ENCODE peak calls at places on chromosome X, in five cellular contexts. S is tibial artery; H is CD4-positive, CD25-positive, alpha-beta regulatory T cell; A is OCI-LY7; I is endothelial cell of umbilical vein. X is an unnamed sample.
A peak's percentile ranks its signal among the peaks of the same experiment; 100 is the strongest.

GRCh38 chrX:112218388-112218787 is 135.8 kb upstream of the TRPC5 start:
- DNase-seq in I (no peak), H (no peak), S (no peak), A (no peak), X (no peak)

GRCh38 chrX:107450823-107451509 is 1.5 kb downstream of the FRMPD3 start:
- DNase-seq in H (no peak), S (no peak), I (no peak), A (peak; percentile 84), X (no peak)

GRCh38 chrX:70476934-70477733 is 32.5 kb downstream of the DLG3 start:
- DNase-seq in I (peak; percentile 55), H (no peak), S (peak; percentile 52), A (no peak), X (peak; percentile 68)

GRCh38 chrX:19085975-19086772 is 36.1 kb downstream of the ADGRG2 start:
- DNase-seq in H (no peak), I (no peak), S (no peak), A (no peak), X (no peak)

GRCh38 chrX:150450519-150451177 is 87.5 kb downstream of the MAMLD1 start:
- DNase-seq in H (no peak), S (no peak), I (no peak), A (no peak), X (no peak)

GRCh38 chrX:43741843-43742573 is 85.9 kb downstream of the MAOA start:
- DNase-seq in H (no peak), I (no peak), S (peak; percentile 23), A (no peak), X (peak; percentile 64)

GRCh38 chrX:70454441-70455365 is 10.1 kb downstream of the DLG3 start:
- DNase-seq in H (peak; percentile 68), A (peak; percentile 22), I (peak; percentile 49), S (peak; percentile 51), X (peak; percentile 76)

GRCh38 chrX:18012974-18013373 is 151.9 kb upstream of the RAI2 start:
- DNase-seq in H (no peak), A (no peak), I (no peak), S (no peak), X (no peak)

GRCh38 chrX:19017271-19017670 is 33.4 kb upstream of the PHKA2 start:
- DNase-seq in S (no peak), H (no peak), I (no peak), A (peak; percentile 8), X (peak; percentile 22)

GRCh38 chrX:110442631-110443030 is 84.0 kb downstream of the RTL9 start:
- DNase-seq in I (peak; percentile 1), A (peak; percentile 8), H (no peak), S (no peak), X (no peak)

GRCh38 chrX:25941087-25941486 is 197.1 kb upstream of the MAGEB18 start:
- DNase-seq in S (no peak), A (no peak), H (no peak), I (peak; percentile 61), X (no peak)

GRCh38 chrX:68867458-68868166 is 38.8 kb downstream of the EFNB1 start:
- DNase-seq in S (no peak), H (no peak), A (no peak), I (no peak), X (no peak)

GRCh38 chrX:118655561-118656246 is 71.7 kb upstream of the IL13RA1 start:
- DNase-seq in S (no peak), A (no peak), I (no peak), H (no peak), X (peak; percentile 58)

GRCh38 chrX:15404712-15405111 is 20.5 kb upstream of the VEGFD start:
- DNase-seq in S (peak; percentile 41), A (no peak), H (no peak), I (peak; percentile 51), X (peak; percentile 32)

GRCh38 chrX:40076750-40077149 is 21.0 kb downstream of the BCOR start:
- DNase-seq in H (no peak), I (no peak), A (no peak), S (no peak), X (no peak)

GRCh38 chrX:5733483-5733882 is 495.2 kb downstream of the NLGN4X start:
- DNase-seq in I (no peak), A (no peak), S (no peak), H (no peak), X (no peak)

GRCh38 chrX:3811331-3812311 is 98.2 kb upstream of the PRKX start:
- DNase-seq in S (no peak), H (peak; percentile 69), A (peak; percentile 58), I (no peak), X (peak; percentile 84)

GRCh38 chrX:88881536-88881935 is 134.5 kb downstream of the CPXCR1 start:
- DNase-seq in H (no peak), I (no peak), S (no peak), A (no peak), X (no peak)

GRCh38 chrX:50768801-50769200 is 45.2 kb downstream of the SHROOM4 start:
- DNase-seq in S (no peak), H (no peak), I (peak; percentile 79), A (no peak), X (no peak)

GRCh38 chrX:147848543-147849448 is 62.9 kb upstream of the FMR1 start:
- DNase-seq in S (no peak), I (no peak), A (no peak), H (no peak), X (no peak)

GRCh38 chrX:7159132-7159861 is 11.3 kb upstream of the PUDP start:
- DNase-seq in S (no peak), H (no peak), A (no peak), I (no peak), X (peak; percentile 41)

GRCh38 chrX:40755291-40756249 is 20.2 kb upstream of the MED14 start:
- DNase-seq in A (no peak), I (peak; percentile 5), S (peak; percentile 51), H (no peak), X (peak; percentile 48)

GRCh38 chrX:31508338-31508737 is 436.5 kb upstream of the FTHL17 start:
- DNase-seq in H (no peak), I (peak; percentile 39), A (no peak), S (no peak), X (peak; percentile 62)

GRCh38 chrX:109774706-109775105 is 41.6 kb upstream of the ACSL4 start:
- DNase-seq in S (no peak), A (no peak), I (no peak), H (no peak), X (peak; percentile 44)

GRCh38 chrX:113133316-113133715 is 292.7 kb upstream of the AMOT start:
- DNase-seq in A (no peak), S (no peak), H (no peak), I (no peak), X (no peak)

GRCh38 chrX:113929004-113929403 is 654.9 kb upstream of the HTR2C start:
- DNase-seq in H (no peak), S (no peak), I (peak; percentile 14), A (peak; percentile 7), X (peak; percentile 29)

GRCh38 chrX:119391279-119391678 is 7.9 kb upstream of the SLC25A43 start:
- DNase-seq in S (no peak), H (no peak), A (peak; percentile 29), I (peak; percentile 34), X (peak; percentile 28)

GRCh38 chrX:20513185-20513584 is 246.5 kb upstream of the RPS6KA3 start:
- DNase-seq in H (no peak), S (no peak), A (no peak), I (peak; percentile 28), X (no peak)

GRCh38 chrX:46683023-46683422 is 75.9 kb downstream of the SLC9A7 start:
- DNase-seq in A (peak; percentile 18), S (no peak), I (no peak), H (no peak), X (peak; percentile 24)

GRCh38 chrX:78357342-78358055 is 30.1 kb upstream of the CYSLTR1 start:
- DNase-seq in S (no peak), I (no peak), H (no peak), A (no peak), X (no peak)

GRCh38 chrX:17685026-17685425 is 52.3 kb upstream of the SCML1 start:
- DNase-seq in I (no peak), A (no peak), H (no peak), S (no peak), X (no peak)

GRCh38 chrX:135476378-135476777 is 44.1 kb upstream of the INTS6L start:
- DNase-seq in A (no peak), H (no peak), I (no peak), S (no peak), X (no peak)

DNA sequence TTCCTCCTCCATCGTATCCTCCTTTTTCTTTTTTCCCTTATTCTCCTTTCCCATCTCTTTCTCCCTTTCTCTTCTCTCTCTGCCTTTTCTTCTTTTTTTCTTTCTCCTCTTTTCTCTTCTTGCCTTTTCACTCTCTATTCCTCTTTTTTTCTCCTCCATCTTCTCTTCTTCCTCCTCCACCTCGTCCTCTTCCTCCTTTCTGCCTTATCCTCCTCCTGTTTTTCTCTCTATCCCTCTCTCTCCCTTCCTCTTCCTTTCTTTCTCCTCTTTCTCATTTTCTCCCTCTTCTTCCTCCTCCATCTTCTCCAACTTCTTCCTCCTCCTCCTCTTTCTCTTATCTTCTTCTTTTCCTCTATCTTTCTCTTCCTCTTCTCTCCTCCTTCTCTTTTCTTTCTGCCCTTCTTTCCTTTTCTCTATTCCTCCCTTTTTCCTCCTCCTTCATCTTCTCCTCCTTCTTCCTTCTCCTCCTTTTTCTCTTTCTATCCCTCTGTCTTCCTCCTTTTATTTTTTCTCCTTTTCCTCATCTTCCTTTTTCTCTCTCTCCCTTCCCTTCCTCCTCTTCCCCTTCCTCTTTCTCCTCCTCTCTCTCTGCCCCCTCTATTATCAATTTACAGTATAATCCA is 269.1 kb downstream of the DHRSX start:
- DNase-seq in H (no peak), I (no peak), A (no peak), S (no peak), X (no peak)
- H3K4me3 ChIP-seq in H (no peak overlapping the region), I (no peak overlapping the region), A (no peak overlapping the region), S (no peak overlapping the region), X (no peak overlapping the region)

GRCh38 chrX:153870791-153871360 is 15.1 kb downstream of the L1CAM start:
- DNase-seq in I (no peak), A (no peak), H (no peak), S (no peak), X (no peak)
- H3K36me3 ChIP-seq in I (no peaks in the 10 kb centered on the region), A (no peaks in the 10 kb centered on the region), H (no peaks in the 10 kb centered on the region), S (no peaks in the 10 kb centered on the region), X (no peaks in the 10 kb centered on the region)

DNA sequence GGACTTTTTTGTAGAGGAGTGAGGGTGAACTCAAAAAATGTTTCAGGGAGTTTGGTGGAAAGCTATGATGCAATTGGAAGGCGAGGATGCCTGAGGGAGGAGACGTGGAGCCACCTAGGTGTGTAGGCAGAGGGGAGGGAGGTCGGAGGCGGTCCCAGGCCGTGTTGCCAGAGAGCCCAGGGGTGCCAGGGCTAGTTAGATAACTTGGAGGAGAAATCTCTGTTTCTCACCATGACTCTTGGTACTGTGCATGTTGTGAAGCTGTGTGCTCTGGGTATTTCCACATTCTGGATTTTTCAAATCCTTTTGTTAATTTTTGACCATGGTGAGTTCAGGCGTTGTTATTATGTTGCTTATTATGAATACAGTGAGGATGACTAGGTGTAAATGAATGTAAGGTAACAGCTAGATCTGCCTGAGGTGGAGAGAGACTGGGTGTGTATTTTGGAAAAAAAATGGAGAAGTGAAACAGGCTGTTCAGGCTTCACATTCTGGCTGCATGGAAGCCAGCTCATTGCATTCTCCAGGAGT is 4.5 kb downstream of the RAB9A start:
- DNase-seq in A (no peak), I (no peak), H (no peak), S (no peak), X (no peak)
- H3K4me1 ChIP-seq in A (peaks cover 74% of the 10 kb centered on the region), I (peaks cover 18% of the 10 kb centered on the region), H (peaks cover 25% of the 10 kb centered on the region), S (peaks cover 23% of the 10 kb centered on the region), X (peaks cover 41% of the 10 kb centered on the region)

DNA sequence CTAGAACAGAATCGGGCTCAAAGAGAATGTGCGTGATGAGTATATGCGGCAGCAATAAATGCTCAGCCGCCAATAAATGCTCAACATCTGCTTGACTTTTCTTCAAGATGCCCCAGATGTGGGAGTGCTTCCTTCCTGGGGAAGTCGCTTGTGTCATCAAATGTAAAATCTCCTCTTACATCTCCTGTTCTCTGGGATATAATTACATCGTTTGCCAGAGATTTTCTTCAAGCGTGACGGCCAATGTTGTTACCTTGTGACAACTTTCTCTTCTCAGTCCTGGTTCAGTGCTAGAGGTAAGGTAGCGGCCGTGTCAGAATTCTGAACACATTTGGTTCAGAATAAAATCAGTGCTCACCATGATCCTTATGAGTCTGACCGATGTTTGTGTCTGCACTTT is 102.5 kb downstream of the ASMT start:
- DNase-seq in I (no peak), S (no peak), A (no peak), H (no peak), X (no peak)
- H3K4me3 ChIP-seq in I (no peak overlapping the region), S (no peak overlapping the region), A (no peak overlapping the region), H (no peak overlapping the region), X (no peak overlapping the region)

X was measured in adipocyte.